ENCODE peak calls at places on chromosomes 4 and X, in nine cellular contexts. U, O, Q, J, Y, H, I, K and Z are unnamed samples.

GRCh38 chrX:20665441-20665840 is 398.7 kb upstream of the RPS6KA3 start:
- DNase-seq in H (no peak), Q (no peak), K (no peak), O (no peak), Y (no peak), I (no peak), U (no peak), J (no peak), Z (no peak)

GRCh38 chr4:183441276-183441675 is 3.2 kb upstream of the CDKN2AIP start:
- DNase-seq in J (no peak), I (no peak), K (no peak), Y (no peak), H (no peak), Q (no peak), U (no peak), O (no peak), Z (no peak)

GRCh38 chr4:142095886-142096605 is 459.7 kb downstream of the IL15 start:
- DNase-seq in J (peak; percentile 84), H (no peak), Q (no peak), U (no peak), Y (no peak), I (peak; percentile 95), K (no peak), O (no peak), Z (no peak)

GRCh38 chr4:20367446-20367845 is 115.7 kb downstream of the SLIT2 start:
- DNase-seq in Q (no peak), I (no peak), U (no peak), H (no peak), Y (no peak), J (no peak), O (no peak), K (no peak), Z (no peak)

GRCh38 chrX:67732864-67733263 is 189.0 kb downstream of the AR start:
- DNase-seq in U (no peak), I (no peak), K (no peak), Y (no peak), O (no peak), J (no peak), H (no peak), Q (no peak), Z (no peak)

GRCh38 chr4:107734120-107734519 is 14.1 kb upstream of the PAPSS1 start:
- DNase-seq in Q (no peak), U (no peak), H (no peak), O (no peak), K (no peak), I (no peak), J (no peak), Y (peak; percentile 57), Z (no peak)

GRCh38 chrX:54085666-54086065 is 41.4 kb upstream of the PHF8 start:
- DNase-seq in K (no peak), Y (no peak), O (no peak), J (no peak), U (no peak), Q (no peak), H (no peak), I (no peak), Z (no peak)

GRCh38 chr4:100591156-100591876 is 73.5 kb upstream of the EMCN start:
- DNase-seq in Q (no peak), O (no peak), J (no peak), K (no peak), I (no peak), U (no peak), Y (peak; percentile 61), H (no peak), Z (no peak)

GRCh38 chrX:53262918-53263394 is 18.4 kb downstream of the IQSEC2 start:
- DNase-seq in U (no peak), H (no peak), J (no peak), K (no peak), Y (no peak), O (no peak), Q (no peak), I (peak; percentile 44), Z (no peak)

GRCh38 chr4:168319486-168320019 is 1.0 kb upstream of the DDX60 start:
- DNase-seq in H (no peak), Q (no peak), J (no peak), I (no peak), Y (no peak), K (no peak), U (no peak), O (no peak), Z (no peak)

GRCh38 chr4:40086421-40086820 is 29.8 kb downstream of the N4BP2 start:
- DNase-seq in Y (no peak), I (no peak), H (no peak), J (no peak), Q (no peak), O (no peak), U (no peak), K (no peak), Z (no peak)

GRCh38 chr4:182309877-182310276 is 66.7 kb downstream of the TENM3 start:
- DNase-seq in Q (no peak), O (no peak), K (no peak), I (no peak), U (no peak), J (no peak), Y (no peak), H (no peak), Z (no peak)